ENCODE peak calls at places on chromosomes 12 and 14, in eight cellular contexts. M is uterus, O is HFFc6, J is foreskin fibroblast, T is ovary, V is GM20000, I is endothelial cell, S is OCI-LY7. Y is an unnamed sample.

GRCh38 chr12:110756611-110757010 is 13.9 kb upstream of the PPP1CC start:
- DNase-seq in M (no peak), O (peak), J (peak), T (no peak), V (no peak), I (no peak), S (no peak), Y (no peak)

GRCh38 chr14:52553002-52553670 is 500 bp downstream of the GPR137C start:
- DNase-seq in M (peak), O (no peak), J (peak), T (peak), V (peak), I (peak), S (peak), Y (peak)

GRCh38 chr14:65949711-65950516 is 536.3 kb upstream of the CCDC196 start:
- DNase-seq in M (peak), O (peak), J (peak), T (peak), V (peak), I (no peak), S (no peak), Y (peak)

GRCh38 chr14:84969501-84969900 is 560.4 kb upstream of the FLRT2 start:
- DNase-seq in M (no peak), O (no peak), J (peak), T (no peak), V (no peak), I (no peak), S (no peak), Y (no peak)

GRCh38 chr12:112870267-112870980 is 36.3 kb upstream of the OAS1 start:
- DNase-seq in M (no peak), O (no peak), J (no peak), T (no peak), V (no peak), I (no peak), S (peak), Y (no peak)

GRCh38 chr14:99395904-99396530 is 84.6 kb downstream of the SETD3 start:
- DNase-seq in M (no peak), O (no peak), J (no peak), T (no peak), V (no peak), I (no peak), S (no peak), Y (no peak)

GRCh38 chr14:93120522-93120921 is 4.8 kb upstream of the ITPK1 start:
- DNase-seq in M (no peak), O (no peak), J (no peak), T (no peak), V (no peak), I (no peak), S (no peak), Y (no peak)

GRCh38 chr12:92178340-92178739 is 32.7 kb upstream of the BTG1 start:
- DNase-seq in M (no peak), O (no peak), J (no peak), T (no peak), V (no peak), I (no peak), S (no peak), Y (no peak)

GRCh38 chr12:27554421-27555186 is 30.6 kb downstream of the PPFIBP1 start:
- DNase-seq in M (peak), O (no peak), J (peak), T (peak), V (no peak), I (no peak), S (no peak), Y (no peak)

GRCh38 chr14:52863339-52863700 is 71.9 kb upstream of the GNPNAT1 start:
- DNase-seq in M (no peak), O (no peak), J (peak), T (no peak), V (no peak), I (no peak), S (no peak), Y (no peak)

GRCh38 chr12:25069221-25069620 is 120.3 kb upstream of the BCAT1 start:
- DNase-seq in M (no peak), O (no peak), J (no peak), T (no peak), V (no peak), I (no peak), S (no peak), Y (no peak)

GRCh38 chr12:80892597-80893445 is 44.9 kb downstream of the LIN7A start:
- DNase-seq in M (no peak), O (peak), J (peak), T (no peak), V (peak), I (no peak), S (no peak), Y (peak)

GRCh38 chr14:35140718-35141581 is 18.6 kb downstream of the PRORP start:
- DNase-seq in M (no peak), O (peak), J (peak), T (no peak), V (no peak), I (no peak), S (peak), Y (no peak)

GRCh38 chr12:93537769-93538168 is 34.7 kb upstream of the SOCS2 start:
- DNase-seq in M (no peak), O (no peak), J (no peak), T (no peak), V (no peak), I (no peak), S (no peak), Y (no peak)
- TF ChIP-seq CTCF in M (no peak), O (peak), J (no peak), T (no peak), V (no peak), I (no peak), S (peak), Y (no peak)

GRCh38 chr14:54329082-54329695 is 67.6 kb upstream of the CDKN3 start:
- DNase-seq in M (peak), O (peak), J (peak), T (peak), V (peak), I (peak), S (peak), Y (peak)

GRCh38 chr14:54322241-54322640 is 74.6 kb upstream of the CDKN3 start:
- DNase-seq in M (no peak), O (peak), J (no peak), T (no peak), V (no peak), I (no peak), S (no peak), Y (no peak)

GRCh38 chr14:54322668-54323380 is 74.0 kb upstream of the CDKN3 start:
- DNase-seq in M (no peak), O (no peak), J (peak), T (no peak), V (no peak), I (no peak), S (no peak), Y (no peak)

GRCh38 chr14:54330876-54331275 is 65.9 kb upstream of the CDKN3 start:
- DNase-seq in M (no peak), O (no peak), J (no peak), T (no peak), V (no peak), I (peak), S (no peak), Y (no peak)

GRCh38 chr14:54325766-54326165 is 71.0 kb upstream of the CDKN3 start:
- DNase-seq in M (no peak), O (no peak), J (no peak), T (no peak), V (no peak), I (no peak), S (no peak), Y (no peak)
- TF ChIP-seq CTCF in M (no peak), O (no peak), J (no peak), T (no peak), V (no peak), I (no peak), S (no peak), Y (no peak)

GRCh38 chr12:132273992-132274334 is 55.4 kb downstream of the GALNT9 start:
- DNase-seq in M (no peak), O (no peak), J (no peak), T (no peak), V (no peak), I (no peak), S (no peak), Y (no peak)
- TF ChIP-seq CTCF in M (no peak), O (no peak), J (no peak), T (no peak), V (no peak), I (no peak), S (no peak), Y (no peak)

GRCh38 chr14:103070971-103071542 is 13.0 kb upstream of the LBHD2 start:
- DNase-seq in M (no peak), O (no peak), J (no peak), T (no peak), V (no peak), I (no peak), S (no peak), Y (no peak)

GRCh38 chr14:103073876-103074698 is 9.9 kb upstream of the LBHD2 start:
- DNase-seq in M (no peak), O (no peak), J (peak), T (no peak), V (peak), I (no peak), S (no peak), Y (peak)

GRCh38 chr14:103073367-103073875 is 10.6 kb upstream of the LBHD2 start:
- DNase-seq in M (no peak), O (no peak), J (no peak), T (no peak), V (no peak), I (no peak), S (no peak), Y (no peak)

GRCh38 chr14:103071544-103072251 is 12.3 kb upstream of the LBHD2 start:
- DNase-seq in M (no peak), O (no peak), J (no peak), T (no peak), V (no peak), I (no peak), S (no peak), Y (no peak)

GRCh38 chr14:103072595-103073366 is 11.2 kb upstream of the LBHD2 start:
- DNase-seq in M (no peak), O (no peak), J (peak), T (no peak), V (no peak), I (no peak), S (no peak), Y (peak)
- TF ChIP-seq CTCF in M (no peak), O (no peak), J (no peak), T (no peak), V (no peak), I (no peak), S (no peak), Y (no peak)

DNA sequence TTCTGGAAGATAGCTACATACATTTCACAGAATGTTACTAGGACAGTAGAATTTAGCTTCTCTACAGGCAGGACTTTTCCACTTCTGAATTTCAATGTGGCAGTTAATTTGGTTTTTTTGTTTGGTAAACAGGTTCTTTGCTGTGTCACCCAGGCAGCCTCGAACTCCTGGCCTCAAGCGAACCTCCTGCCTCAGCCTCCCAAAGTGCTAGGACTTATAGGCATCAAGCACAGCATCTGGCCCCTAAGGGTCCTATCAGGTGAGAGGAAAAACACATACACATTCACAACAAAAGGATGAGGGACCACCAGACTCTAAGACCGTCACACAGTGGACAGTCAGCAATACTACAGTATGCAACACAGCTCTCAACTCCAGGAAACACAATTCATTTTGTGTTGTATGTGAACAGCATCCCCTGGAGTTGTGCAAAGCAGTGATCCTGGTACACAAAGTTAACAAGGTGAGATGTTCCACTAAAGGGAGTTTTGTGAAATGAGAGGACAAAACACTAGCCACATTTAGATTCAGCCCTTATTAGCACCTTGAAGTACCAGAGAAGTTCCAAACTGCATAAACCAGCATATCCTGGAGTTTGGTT is 6.9 kb downstream of the ATP2B1 start:
- DNase-seq in M (no peak), O (no peak), J (no peak), T (no peak), V (no peak), I (no peak), S (no peak), Y (no peak)
- TF ChIP-seq CTCF in M (no peak), O (peak), J (no peak), T (no peak), V (no peak), I (no peak), S (peak), Y (no peak)

GRCh38 chr14:86915416-86915815 is 1077.6 kb downstream of the GALC start:
- DNase-seq in M (no peak), O (peak), J (peak), T (no peak), V (no peak), I (no peak), S (no peak), Y (no peak)
- TF ChIP-seq CTCF in M (no peak), O (no peak), J (no peak), T (no peak), V (no peak), I (no peak), S (no peak), Y (no peak)

Y was measured in GM13976.